ENCODE peak calls at places on chromosome 5, in four cellular contexts. C is HepG2, Q is K562, X is H1. F is an unnamed sample.

GRCh38 chr5:107930092-107930491 is 259.4 kb upstream of the EFNA5 start:
- DNase-seq in C (no peak), Q (no peak), X (no peak), F (no peak)

GRCh38 chr5:132049559-132049958 is 10.9 kb upstream of the IL3 start:
- DNase-seq in C (no peak), Q (no peak), X (peak), F (no peak)

GRCh38 chr5:36744678-36745659 is 131.6 kb upstream of the NIPBL start:
- DNase-seq in C (peak), Q (peak), X (peak), F (peak)

GRCh38 chr5:149636861-149637246 is 55.6 kb downstream of the ARHGEF37 start:
- DNase-seq in C (peak), Q (peak), X (peak), F (no peak)

GRCh38 chr5:146025108-146025507 is 80.3 kb downstream of the PLAC8L1 start:
- DNase-seq in C (peak), Q (no peak), X (no peak), F (no peak)

GRCh38 chr5:134463991-134464760 is 52.5 kb upstream of the CDKN2AIPNL start:
- DNase-seq in C (no peak), Q (no peak), X (no peak), F (no peak)

GRCh38 chr5:73464016-73464745 is 15.6 kb upstream of the FOXD1 start:
- DNase-seq in C (no peak), Q (no peak), X (no peak), F (no peak)

GRCh38 chr5:73183491-73183891 is 10.5 kb downstream of the TMEM174 start:
- DNase-seq in C (no peak), Q (no peak), X (no peak), F (no peak)

GRCh38 chr5:22736443-22736842 is 116.7 kb downstream of the CDH12 start:
- DNase-seq in C (no peak), Q (no peak), X (no peak), F (no peak)

GRCh38 chr5:66669086-66669861 is 73.1 kb downstream of the MAST4 start:
- DNase-seq in C (no peak), Q (no peak), X (no peak), F (no peak)

GRCh38 chr5:154394328-154394727 is 51.5 kb upstream of the SAP30L start:
- DNase-seq in C (no peak), Q (no peak), X (no peak), F (no peak)

GRCh38 chr5:73960023-73960422 is 334.0 kb downstream of the ARHGEF28 start:
- DNase-seq in C (no peak), Q (no peak), X (no peak), F (no peak)

GRCh38 chr5:84327591-84327990 is 57.1 kb downstream of the EDIL3 start:
- DNase-seq in C (no peak), Q (no peak), X (no peak), F (no peak)

GRCh38 chr5:167699434-167699833 is 592.0 kb upstream of the WWC1 start:
- DNase-seq in C (no peak), Q (no peak), X (no peak), F (no peak)

GRCh38 chr5:126883801-126884200 is 106.9 kb downstream of the LMNB1 start:
- DNase-seq in C (no peak), Q (peak), X (no peak), F (no peak)

GRCh38 chr5:154514331-154514730 is 36.3 kb upstream of the HAND1 start:
- DNase-seq in C (no peak), Q (no peak), X (no peak), F (no peak)

GRCh38 chr5:181246276-181247050 is 2.8 kb upstream of the RACK1 start:
- DNase-seq in C (peak), Q (peak), X (peak), F (peak)

GRCh38 chr5:14706615-14707021 is 42.1 kb downstream of the OTULIN start:
- DNase-seq in C (no peak), Q (no peak), X (no peak), F (no peak)

GRCh38 chr5:145531038-145531734 is 304.0 kb downstream of the PRELID2 start:
- DNase-seq in C (no peak), Q (no peak), X (no peak), F (no peak)

GRCh38 chr5:59586811-59587340 is 306.6 kb downstream of the PDE4D start:
- DNase-seq in C (no peak), Q (no peak), X (no peak), F (no peak)

GRCh38 chr5:128674837-128675446 is 136.9 kb upstream of the FBN2 start:
- DNase-seq in C (peak), Q (peak), X (peak), F (no peak)

GRCh38 chr5:54825005-54825404 is 160.4 kb downstream of the ESM1 start:
- DNase-seq in C (no peak), Q (no peak), X (no peak), F (no peak)

GRCh38 chr5:133861161-133861737 is 107.2 kb downstream of the C5orf15 start:
- DNase-seq in C (no peak), Q (no peak), X (no peak), F (no peak)

GRCh38 chr5:124747770-124748686 is 1.6 kb upstream of the ZNF608 start:
- DNase-seq in C (no peak), Q (no peak), X (no peak), F (no peak)

GRCh38 chr5:594241-594860 is 17.8 kb upstream of the CEP72 start:
- DNase-seq in C (no peak), Q (no peak), X (no peak), F (no peak)

GRCh38 chr5:136457390-136458094 is 92.2 kb upstream of the TRPC7 start:
- DNase-seq in C (no peak), Q (no peak), X (no peak), F (no peak)

GRCh38 chr5:14364576-14365472 is 216.8 kb upstream of the OTULINL start:
- DNase-seq in C (peak), Q (peak), X (peak), F (no peak)

GRCh38 chr5:107666051-107666655 is 4.6 kb downstream of the EFNA5 start:
- DNase-seq in C (no peak), Q (no peak), X (no peak), F (no peak)

GRCh38 chr5:38373733-38374132 is 115.4 kb downstream of the EGFLAM start:
- DNase-seq in C (no peak), Q (no peak), X (no peak), F (no peak)

GRCh38 chr5:149264432-149265069 is 7.1 kb upstream of the AFAP1L1 start:
- DNase-seq in C (peak), Q (peak), X (peak), F (no peak)

DNA sequence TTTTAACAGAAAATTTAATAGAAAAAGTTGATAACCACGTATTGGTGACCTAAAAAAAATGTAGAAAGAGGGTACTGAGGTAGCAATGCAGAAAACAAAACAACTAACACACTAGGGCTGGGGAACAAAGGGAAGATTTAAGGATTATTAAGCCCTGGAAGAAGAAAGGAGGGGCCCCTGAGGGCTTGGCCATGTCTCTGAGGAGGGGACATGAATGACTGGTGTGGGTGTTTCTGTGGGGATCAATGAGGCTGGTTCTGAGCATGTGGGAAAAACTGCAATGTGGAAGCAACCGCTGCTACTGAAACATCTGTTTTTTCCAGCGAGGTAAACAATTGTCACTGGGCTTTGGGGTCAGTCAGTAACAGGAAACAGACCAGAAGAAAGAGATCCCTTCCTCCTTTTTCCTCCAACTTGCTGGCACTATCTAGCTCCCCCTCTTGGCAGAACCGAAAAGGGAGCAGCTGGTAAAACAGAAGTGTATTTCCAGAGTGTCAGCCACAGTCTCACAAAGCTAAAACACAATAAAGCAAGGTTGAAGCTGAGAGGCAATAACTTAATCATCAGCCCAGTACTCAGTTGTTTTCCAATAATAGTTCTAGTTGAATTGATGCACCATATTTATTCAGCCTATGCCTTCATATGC is 48.3 kb downstream of the ATPSCKMT start:
- DNase-seq in C (no peak), Q (peak), X (peak), F (no peak)
- TF ChIP-seq TAF1 in C (no peak), Q (no peak), X (no peak), F (no peak)

GRCh38 chr5:111930407-111930806 is 173.4 kb upstream of the NREP start:
- DNase-seq in C (no peak), Q (no peak), X (no peak), F (no peak)

GRCh38 chr5:111930905-111931461 is 174.0 kb upstream of the NREP start:
- DNase-seq in C (no peak), Q (no peak), X (no peak), F (no peak)

GRCh38 chr5:111932207-111932606 is 175.2 kb upstream of the NREP start:
- DNase-seq in C (no peak), Q (no peak), X (no peak), F (no peak)

GRCh38 chr5:111932628-111933027 is 175.6 kb upstream of the NREP start:
- DNase-seq in C (no peak), Q (no peak), X (no peak), F (no peak)

GRCh38 chr5:111931658-111932057 is 174.7 kb upstream of the NREP start:
- DNase-seq in C (no peak), Q (no peak), X (no peak), F (no peak)
- TF ChIP-seq POLR2A in C (no peak), Q (no peak), X (no peak), F (no peak)

GRCh38 chr5:177086918-177087706 is 397 bp downstream of the FGFR4 start:
- DNase-seq in C (peak), Q (peak), X (peak), F (peak)
- TF ChIP-seq POLR2AphosphoS5 in C (peak), Q (no peak), X (no peak), F (no peak)

GRCh38 chr5:170011751-170012150 is 31.5 kb upstream of the INSYN2B start:
- DNase-seq in C (no peak), Q (no peak), X (no peak), F (no peak)

GRCh38 chr5:170000155-170000554 is 19.9 kb upstream of the INSYN2B start:
- DNase-seq in C (no peak), Q (no peak), X (no peak), F (no peak)

GRCh38 chr5:170006016-170006415 is 25.7 kb upstream of the INSYN2B start:
- DNase-seq in C (no peak), Q (no peak), X (no peak), F (no peak)
- TF ChIP-seq TAF1 in C (no peak), Q (no peak), X (no peak), F (no peak)

DNA sequence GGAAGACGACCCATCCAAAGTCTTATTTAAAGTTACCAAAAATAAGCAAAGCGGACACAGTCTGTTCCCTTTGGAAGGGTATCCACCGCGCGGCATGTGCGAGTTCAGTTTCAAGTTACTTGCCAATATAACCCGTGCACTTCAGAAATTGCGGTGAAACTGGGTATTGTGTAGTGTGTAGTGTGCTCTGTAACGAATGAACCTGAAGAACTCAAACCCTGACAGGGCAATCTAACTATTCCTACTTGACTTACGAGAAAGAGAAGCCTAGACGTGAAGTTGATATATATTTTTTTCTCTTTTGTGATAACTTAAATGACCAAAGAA is 1.5 kb downstream of the MAN2A1 start:
- DNase-seq in C (no peak), Q (no peak), X (no peak), F (no peak)
- TF ChIP-seq POLR2A in C (no peak), Q (no peak), X (no peak), F (no peak)

DNA sequence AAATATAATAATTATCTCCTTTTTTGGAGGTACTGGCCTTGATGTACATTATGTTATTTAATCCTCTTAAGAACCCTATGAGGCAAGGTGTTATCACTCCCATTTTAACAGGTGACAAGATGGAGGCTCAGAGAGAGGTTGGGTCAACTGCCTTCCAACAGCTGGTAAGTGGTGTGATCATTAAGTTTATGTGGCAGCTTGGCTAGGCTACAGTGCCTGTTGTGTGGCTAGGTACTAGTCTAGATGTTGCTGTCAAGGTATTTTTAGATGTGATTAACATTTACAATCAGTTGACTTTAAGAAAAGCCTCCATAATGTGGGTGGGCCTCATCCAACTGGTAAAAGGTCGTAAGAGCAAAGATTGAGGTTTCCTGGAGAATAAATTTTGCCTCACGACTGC is 21.5 kb downstream of the FABP6 start:
- DNase-seq in C (no peak), Q (no peak), X (no peak), F (no peak)
- TF ChIP-seq POLR2AphosphoS5 in C (no peak), Q (no peak), X (no peak), F (no peak)

DNA sequence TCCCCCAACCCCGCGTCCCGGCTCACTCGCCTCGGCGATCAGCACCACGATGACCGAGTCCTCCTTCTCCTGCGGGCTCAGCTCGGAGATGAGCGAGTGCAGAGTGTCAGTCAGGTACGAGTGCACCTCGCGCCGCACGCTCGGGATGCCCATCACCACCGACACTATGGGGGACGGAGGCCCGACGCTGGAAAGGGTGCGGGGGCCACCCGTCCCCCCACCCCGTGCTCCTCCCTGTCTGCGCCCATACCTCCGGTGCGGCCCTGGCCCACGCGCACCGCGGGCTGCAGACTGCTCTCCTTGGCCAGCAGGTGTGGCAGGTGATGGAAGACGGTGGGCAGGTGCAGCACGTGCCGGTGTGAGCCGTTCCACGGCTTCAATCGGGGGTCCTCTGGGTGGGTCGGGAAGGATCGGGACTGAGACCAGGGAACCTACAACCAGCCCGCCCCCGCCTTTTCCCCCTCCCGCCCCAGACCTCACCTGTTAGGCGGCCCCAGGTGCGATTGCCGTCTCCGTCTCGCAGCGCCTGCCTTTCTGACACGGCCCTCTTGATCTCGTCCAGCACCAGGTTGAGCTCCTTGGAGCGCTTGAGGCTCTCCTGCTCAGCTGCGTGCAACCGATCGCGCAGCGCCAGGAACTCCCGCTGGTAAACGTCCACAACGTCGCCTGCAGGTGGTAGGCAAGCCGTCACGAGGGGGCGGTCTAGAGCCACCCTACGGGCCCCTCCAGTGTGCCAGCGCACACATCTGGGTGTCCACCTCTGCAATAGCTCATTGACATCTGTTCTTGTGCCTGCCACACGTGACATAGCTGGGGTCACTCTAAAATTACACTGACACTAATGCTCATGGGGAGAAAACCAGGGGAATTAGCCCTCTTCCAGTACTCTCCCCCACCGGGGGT is 5.1 kb downstream of the MGAT4B start:
- DNase-seq in C (peak), Q (peak), X (peak), F (peak)
- TF ChIP-seq TAF1 in C (no peak), Q (no peak), X (no peak), F (no peak)

GRCh38 chr5:157142317-157143126 is at the start of gene MED7:
- DNase-seq in C (peak), Q (peak), X (peak), F (peak)
- TF ChIP-seq POLR2A in C (peak), Q (peak), X (peak), F (peak)

GRCh38 chr5:77898385-77898784 is 122.2 kb upstream of the TBCA start:
- DNase-seq in C (no peak), Q (no peak), X (no peak), F (no peak)

GRCh38 chr5:77896338-77896737 is 120.2 kb upstream of the TBCA start:
- DNase-seq in C (no peak), Q (no peak), X (no peak), F (no peak)

GRCh38 chr5:77892061-77893010 is 116.2 kb upstream of the TBCA start:
- DNase-seq in C (no peak), Q (no peak), X (no peak), F (no peak)

DNA sequence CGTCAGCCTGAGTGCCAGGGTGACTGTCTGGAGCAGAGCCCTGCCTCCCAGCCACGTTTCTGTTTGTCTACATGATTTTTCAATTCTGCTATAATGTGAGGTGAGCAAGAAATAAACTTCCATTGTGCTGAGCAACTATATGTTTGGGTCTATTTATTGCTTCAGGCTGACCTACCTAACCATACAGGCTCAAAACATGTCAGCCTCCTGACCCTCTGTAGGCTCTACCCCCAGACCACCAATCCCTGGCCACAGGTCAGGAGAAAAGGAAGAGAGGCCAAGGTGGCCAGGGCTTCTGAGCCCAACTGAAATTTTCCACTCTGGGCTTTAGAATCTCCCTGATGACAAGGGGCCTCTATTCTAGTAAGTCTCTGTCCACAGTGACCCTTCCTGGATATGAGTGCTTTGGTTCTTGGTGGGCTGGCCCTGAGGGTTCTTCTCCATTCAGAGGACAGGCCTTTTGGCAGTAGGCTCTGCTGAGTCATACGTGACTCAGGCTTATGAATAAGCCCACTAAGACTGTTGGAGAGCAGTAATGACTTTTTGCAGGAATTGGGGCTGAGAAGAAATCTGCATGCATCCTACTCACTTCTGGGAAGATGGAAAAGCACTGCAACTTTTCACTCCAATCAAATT is 117.2 kb upstream of the TBCA start:
- DNase-seq in C (peak), Q (peak), X (no peak), F (no peak)
- TF ChIP-seq POLR2AphosphoS5 in C (no peak), Q (no peak), X (no peak), F (no peak)

GRCh38 chr5:138951986-138952735 is 77.0 kb upstream of the LRRTM2 start:
- DNase-seq in C (no peak), Q (no peak), X (no peak), F (no peak)

GRCh38 chr5:138950411-138951011 is 75.4 kb upstream of the LRRTM2 start:
- DNase-seq in C (no peak), Q (no peak), X (no peak), F (no peak)

GRCh38 chr5:138952962-138953361 is 77.8 kb upstream of the LRRTM2 start:
- DNase-seq in C (no peak), Q (no peak), X (no peak), F (no peak)

GRCh38 chr5:138949988-138950387 is 74.9 kb upstream of the LRRTM2 start:
- DNase-seq in C (no peak), Q (no peak), X (no peak), F (no peak)

GRCh38 chr5:138951091-138951985 is 76.2 kb upstream of the LRRTM2 start:
- DNase-seq in C (no peak), Q (no peak), X (no peak), F (no peak)
- TF ChIP-seq TAF1 in C (no peak), Q (no peak), X (no peak), F (no peak)